ENCODE peak calls at places on chromosomes 13 and 19, in seven cellular contexts. Q, Z, O, T, K, E and G are unnamed samples.

GRCh38 chr13:63184693-63185092 is 1769.0 kb upstream of the PCDH20 start:
- DNase-seq in Q (no peak), O (no peak), E (peak), T (no peak), K (no peak), Z (no peak), G (no peak)

GRCh38 chr19:35350591-35350990 is 2.9 kb downstream of the FFAR1 start:
- DNase-seq in T (no peak), E (peak), Z (peak), K (no peak), O (no peak), Q (no peak), G (peak)

GRCh38 chr13:76189882-76190519 is 553.9 kb downstream of the LMO7 start:
- DNase-seq in E (peak), Z (no peak), T (no peak), Q (peak), O (no peak), K (peak), G (no peak)

GRCh38 chr19:18603255-18603957 is 3.2 kb downstream of the CRLF1 start:
- DNase-seq in Q (peak), K (peak), O (peak), T (no peak), E (peak), Z (no peak), G (no peak)

GRCh38 chr13:73200432-73200831 is 141.6 kb downstream of the KLF5 start:
- DNase-seq in E (no peak), O (no peak), T (no peak), Q (no peak), Z (no peak), K (no peak), G (no peak)

GRCh38 chr19:41957838-41958366 is 1.2 kb downstream of the RABAC1 start:
- DNase-seq in Q (no peak), K (peak), Z (no peak), T (no peak), O (peak), E (peak), G (peak)

GRCh38 chr13:93472296-93472695 is 245.7 kb downstream of the GPC6 start:
- DNase-seq in K (no peak), Z (no peak), O (no peak), T (no peak), E (no peak), Q (no peak), G (no peak)

GRCh38 chr19:31648347-31648746 is 299.1 kb upstream of the TSHZ3 start:
- DNase-seq in Z (no peak), O (no peak), Q (no peak), T (no peak), E (no peak), K (no peak), G (no peak)

GRCh38 chr19:14410054-14410774 is 8.9 kb downstream of the DDX39A start:
- DNase-seq in Z (no peak), E (no peak), O (no peak), Q (no peak), K (peak), T (no peak), G (no peak)

GRCh38 chr13:80039000-80039399 is 301.9 kb downstream of the SPRY2 start:
- DNase-seq in K (no peak), T (no peak), Z (no peak), E (no peak), Q (no peak), O (no peak), G (no peak)

GRCh38 chr13:111630411-111630810 is 310.0 kb downstream of the TEX29 start:
- DNase-seq in O (no peak), E (peak), Q (no peak), Z (no peak), T (no peak), K (no peak), G (no peak)